ENCODE peak calls at places on chromosomes 4 and X, in eight cellular contexts. O is A549, Z is myocyte, S is adipocyte, H is EL, L is endothelial cell, P is left lung, W is ascending aorta. B is an unnamed sample.

GRCh38 chr4:74934822-74935326 is 2.0 kb downstream of the PARM1 start:
- DNase-seq in O (no peak), Z (no peak), S (no peak), H (no peak), L (no peak), P (no peak), W (no peak), B (no peak)

GRCh38 chr4:114287079-114287696 is 307.7 kb upstream of the ARSJ start:
- DNase-seq in O (no peak), Z (no peak), S (no peak), H (no peak), L (no peak), P (no peak), W (no peak), B (no peak)

GRCh38 chr4:69951602-69952001 is 13.9 kb downstream of the CSN2 start:
- DNase-seq in O (no peak), Z (no peak), S (no peak), H (no peak), L (no peak), P (no peak), W (no peak), B (no peak)

GRCh38 chr4:134747108-134747805 is 545.7 kb upstream of the PABPC4L start:
- DNase-seq in O (no peak), Z (peak), S (no peak), H (peak), L (no peak), P (no peak), W (no peak), B (peak)

GRCh38 chr4:9919047-9919446 is 102.2 kb downstream of the SLC2A9 start:
- DNase-seq in O (no peak), Z (no peak), S (no peak), H (no peak), L (no peak), P (no peak), W (no peak), B (no peak)

GRCh38 chrX:8879750-8880149 is 78.6 kb upstream of the FAM9A start:
- DNase-seq in O (peak), Z (peak), S (no peak), H (peak), L (peak), P (no peak), W (no peak), B (peak)

GRCh38 chrX:133468081-133468480 is 52.8 kb upstream of the GPC4 start:
- DNase-seq in O (no peak), Z (peak), S (no peak), H (no peak), L (no peak), P (no peak), W (no peak), B (no peak)

GRCh38 chrX:63664083-63664482 is 120.9 kb downstream of the ARHGEF9 start:
- DNase-seq in O (no peak), Z (no peak), S (peak), H (no peak), L (no peak), P (no peak), W (no peak), B (no peak)

GRCh38 chr4:87717276-87718031 is 67.4 kb downstream of the DMP1 start:
- DNase-seq in O (no peak), Z (no peak), S (no peak), H (peak), L (no peak), P (no peak), W (no peak), B (no peak)

GRCh38 chr4:133483600-133484246 is 334.6 kb downstream of the PCDH10 start:
- DNase-seq in O (peak), Z (peak), S (peak), H (peak), L (peak), P (no peak), W (no peak), B (peak)

GRCh38 chr4:54337007-54337406 is 107.9 kb downstream of the PDGFRA start:
- DNase-seq in O (no peak), Z (no peak), S (no peak), H (no peak), L (no peak), P (no peak), W (no peak), B (no peak)

GRCh38 chr4:178296669-178297068 is 854.4 kb upstream of the AGA start:
- DNase-seq in O (no peak), Z (no peak), S (no peak), H (no peak), L (no peak), P (no peak), W (no peak), B (peak)

GRCh38 chrX:72479324-72480274 is 93.0 kb downstream of the HDAC8 start:
- DNase-seq in O (no peak), Z (no peak), S (no peak), H (no peak), L (no peak), P (no peak), W (no peak), B (no peak)

GRCh38 chrX:153909024-153909979 is 4.8 kb downstream of the AVPR2 start:
- DNase-seq in O (no peak), Z (no peak), S (no peak), H (no peak), L (no peak), P (no peak), W (no peak), B (peak)

GRCh38 chr4:154719087-154719486 is 24.7 kb upstream of the LRAT start:
- DNase-seq in O (peak), Z (peak), S (peak), H (peak), L (no peak), P (no peak), W (no peak), B (peak)

GRCh38 chr4:167622481-167623240 is 388.4 kb upstream of the SPOCK3 start:
- DNase-seq in O (peak), Z (peak), S (peak), H (peak), L (peak), P (peak), W (no peak), B (peak)

GRCh38 chr4:147831452-147832192 is 99.7 kb downstream of the ARHGAP10 start:
- DNase-seq in O (peak), Z (peak), S (peak), H (peak), L (no peak), P (no peak), W (peak), B (peak)

GRCh38 chr4:150305995-150306394 is 227.8 kb downstream of the DCLK2 start:
- DNase-seq in O (no peak), Z (peak), S (peak), H (peak), L (no peak), P (no peak), W (no peak), B (peak)

GRCh38 chr4:140038031-140038533 is 115.9 kb downstream of the MAML3 start:
- DNase-seq in O (peak), Z (no peak), S (peak), H (no peak), L (no peak), P (no peak), W (no peak), B (peak)

GRCh38 chr4:66766557-66766956 is 778.7 kb downstream of the CENPC start:
- DNase-seq in O (no peak), Z (no peak), S (no peak), H (no peak), L (no peak), P (no peak), W (no peak), B (no peak)

GRCh38 chrX:96311366-96311765 is 373.3 kb upstream of the DIAPH2 start:
- DNase-seq in O (no peak), Z (no peak), S (no peak), H (no peak), L (no peak), P (no peak), W (no peak), B (no peak)

GRCh38 chr4:106898621-106899230 is 137.4 kb downstream of the DKK2 start:
- DNase-seq in O (peak), Z (peak), S (peak), H (peak), L (peak), P (peak), W (no peak), B (peak)

GRCh38 chr4:54683616-54684346 is 26.0 kb downstream of the KIT start:
- DNase-seq in O (peak), Z (peak), S (no peak), H (peak), L (peak), P (no peak), W (no peak), B (peak)

GRCh38 chrX:153773741-153774575 is 6.9 kb upstream of the SRPK3 start:
- DNase-seq in O (no peak), Z (no peak), S (no peak), H (no peak), L (no peak), P (no peak), W (no peak), B (no peak)

GRCh38 chr4:21543514-21543913 is 405.1 kb downstream of the KCNIP4 start:
- DNase-seq in O (no peak), Z (no peak), S (no peak), H (no peak), L (no peak), P (no peak), W (no peak), B (no peak)

GRCh38 chr4:25826074-25826752 is 36.6 kb downstream of the SEL1L3 start:
- DNase-seq in O (no peak), Z (peak), S (no peak), H (no peak), L (no peak), P (no peak), W (no peak), B (no peak)

GRCh38 chrX:154033848-154034247 is 14.1 kb upstream of the IRAK1 start:
- DNase-seq in O (no peak), Z (no peak), S (no peak), H (no peak), L (no peak), P (no peak), W (no peak), B (no peak)

GRCh38 chr4:104064650-104065577 is 345.1 kb upstream of the TACR3 start:
- DNase-seq in O (peak), Z (peak), S (peak), H (peak), L (peak), P (peak), W (no peak), B (peak)

GRCh38 chr4:151801547-151802516 is 41.0 kb upstream of the GATB start:
- DNase-seq in O (peak), Z (no peak), S (peak), H (peak), L (peak), P (no peak), W (no peak), B (peak)

GRCh38 chr4:120156115-120156718 is 89.6 kb upstream of the MAD2L1 start:
- DNase-seq in O (peak), Z (peak), S (peak), H (peak), L (peak), P (no peak), W (no peak), B (peak)

GRCh38 chr4:77579406-77580076 is 26.1 kb upstream of the CXCL13 start:
- DNase-seq in O (peak), Z (peak), S (peak), H (peak), L (no peak), P (no peak), W (no peak), B (peak)

GRCh38 chr4:43132010-43132582 is 239.6 kb downstream of the GRXCR1 start:
- DNase-seq in O (peak), Z (peak), S (peak), H (peak), L (peak), P (peak), W (peak), B (peak)

GRCh38 chr4:25970691-25971427 is 56.8 kb downstream of the SMIM20 start:
- DNase-seq in O (no peak), Z (peak), S (peak), H (peak), L (no peak), P (no peak), W (no peak), B (no peak)

GRCh38 chr4:155522201-155522600 is 144.4 kb upstream of the GUCY1A1 start:
- DNase-seq in O (no peak), Z (no peak), S (peak), H (no peak), L (no peak), P (no peak), W (no peak), B (no peak)

GRCh38 chr4:177190995-177191568 is 118.6 kb upstream of the NEIL3 start:
- DNase-seq in O (peak), Z (peak), S (peak), H (peak), L (no peak), P (no peak), W (no peak), B (no peak)

GRCh38 chr4:172035573-172035972 is 222.4 kb downstream of the GALNTL6 start:
- DNase-seq in O (no peak), Z (no peak), S (no peak), H (no peak), L (no peak), P (no peak), W (no peak), B (no peak)